ENCODE peak calls at places on chromosomes 5 and 9, in four cellular contexts. One of them, this sample, is unnamed.
A peak's percentile ranks its signal among the peaks of the same experiment; 100 is the strongest.

GRCh38 chr5:177553671-177554429 is 513 bp downstream of the FAM193B start:
- DNase-seq in GM23338: peak; percentile 42
- DNase-seq in neural progenitor cell: peak; percentile 49
- DNase-seq in PC-3: no peak
- DNase-seq in this sample: peak; percentile 47

GRCh38 chr5:139788294-139788875 is 7.2 kb upstream of the PSD2 start:
- DNase-seq in GM23338: peak; percentile 62
- DNase-seq in neural progenitor cell: peak; percentile 61
- DNase-seq in PC-3: no peak
- DNase-seq in this sample: no peak

GRCh38 chr5:142644640-142645361 is 41.1 kb downstream of the FGF1 start:
- DNase-seq in GM23338: no peak
- DNase-seq in neural progenitor cell: no peak
- DNase-seq in PC-3: peak; percentile 97
- DNase-seq in this sample: peak; percentile 80

GRCh38 chr5:60630836-60631235 is 69.1 kb downstream of the DEPDC1B start:
- DNase-seq in GM23338: no peak
- DNase-seq in neural progenitor cell: no peak
- DNase-seq in PC-3: no peak
- DNase-seq in this sample: no peak

GRCh38 chr5:94422819-94423218 is 195.6 kb downstream of the KIAA0825 start:
- DNase-seq in GM23338: peak; percentile 14
- DNase-seq in neural progenitor cell: peak; percentile 30
- DNase-seq in PC-3: peak; percentile 64
- DNase-seq in this sample: peak; percentile 16

GRCh38 chr9:130199605-130200004 is 27.4 kb downstream of the NCS1 start:
- DNase-seq in GM23338: no peak
- DNase-seq in neural progenitor cell: no peak
- DNase-seq in PC-3: no peak
- DNase-seq in this sample: no peak

GRCh38 chr5:144972317-144972716 is 801.6 kb downstream of the KCTD16 start:
- DNase-seq in GM23338: no peak
- DNase-seq in neural progenitor cell: no peak
- DNase-seq in PC-3: no peak
- DNase-seq in this sample: no peak

GRCh38 chr9:131349881-131350563 is 43.9 kb upstream of the PRRC2B start:
- DNase-seq in GM23338: peak; percentile 96
- DNase-seq in neural progenitor cell: peak; percentile 88
- DNase-seq in PC-3: peak; percentile 74
- DNase-seq in this sample: peak; percentile 58

GRCh38 chr5:1479581-1480188 is 34.4 kb upstream of the SLC6A3 start:
- DNase-seq in GM23338: peak; percentile 65
- DNase-seq in neural progenitor cell: peak; percentile 64
- DNase-seq in PC-3: peak; percentile 35
- DNase-seq in this sample: no peak

GRCh38 chr5:106493910-106494309 is 1176.8 kb downstream of the EFNA5 start:
- DNase-seq in GM23338: no peak
- DNase-seq in neural progenitor cell: no peak
- DNase-seq in PC-3: no peak
- DNase-seq in this sample: no peak

GRCh38 chr9:136546697-136547481 is 1.0 kb upstream of the NOTCH1 start:
- DNase-seq in GM23338: peak; percentile 61
- DNase-seq in neural progenitor cell: peak; percentile 64
- DNase-seq in PC-3: peak; percentile 50
- DNase-seq in this sample: peak; percentile 67

GRCh38 chr9:70119786-70120185 is 76.1 kb downstream of the MAMDC2 start:
- DNase-seq in GM23338: no peak
- DNase-seq in neural progenitor cell: no peak
- DNase-seq in PC-3: no peak
- DNase-seq in this sample: no peak

GRCh38 chr5:169610606-169611005 is 26.5 kb upstream of the DOCK2 start:
- DNase-seq in GM23338: no peak
- DNase-seq in neural progenitor cell: no peak
- DNase-seq in PC-3: peak; percentile 68
- DNase-seq in this sample: no peak

GRCh38 chr5:154157483-154158378 is 32.8 kb upstream of the GALNT10 start:
- DNase-seq in GM23338: peak; percentile 76
- DNase-seq in neural progenitor cell: peak; percentile 44
- DNase-seq in PC-3: no peak
- DNase-seq in this sample: no peak

GRCh38 chr9:113317777-113318176 is 14.6 kb upstream of the RNF183 start:
- DNase-seq in GM23338: no peak
- DNase-seq in neural progenitor cell: no peak
- DNase-seq in PC-3: no peak
- DNase-seq in this sample: no peak

GRCh38 chr5:65390208-65390607 is 91.5 kb downstream of the ADAMTS6 start:
- DNase-seq in GM23338: no peak
- DNase-seq in neural progenitor cell: no peak
- DNase-seq in PC-3: no peak
- DNase-seq in this sample: no peak

GRCh38 chr5:65391591-65391990 is 90.1 kb downstream of the ADAMTS6 start:
- DNase-seq in GM23338: no peak
- DNase-seq in neural progenitor cell: no peak
- DNase-seq in PC-3: no peak
- DNase-seq in this sample: no peak

GRCh38 chr5:65394078-65394477 is 87.6 kb downstream of the ADAMTS6 start:
- DNase-seq in GM23338: no peak
- DNase-seq in neural progenitor cell: peak; percentile 18
- DNase-seq in PC-3: no peak
- DNase-seq in this sample: no peak

GRCh38 chr5:65395526-65396155 is 86.1 kb downstream of the ADAMTS6 start:
- DNase-seq in GM23338: no peak
- DNase-seq in neural progenitor cell: no peak
- DNase-seq in PC-3: no peak
- DNase-seq in this sample: no peak
- H3F3A ChIP-seq in GM23338: no peaks in the 10 kb centered on the region
- H3F3A ChIP-seq in neural progenitor cell: no peaks in the 10 kb centered on the region
- H3F3A ChIP-seq in PC-3: no peaks in the 10 kb centered on the region
- H3F3A ChIP-seq in this sample: no peaks in the 10 kb centered on the region

GRCh38 chr5:150400020-150400326 is 12.7 kb downstream of the CD74 start:
- DNase-seq in GM23338: no peak
- DNase-seq in neural progenitor cell: no peak
- DNase-seq in PC-3: no peak
- DNase-seq in this sample: no peak
- H3F3A ChIP-seq in GM23338: peaks cover 7% of the 10 kb centered on the region
- H3F3A ChIP-seq in neural progenitor cell: no peaks in the 10 kb centered on the region
- H3F3A ChIP-seq in PC-3: no peaks in the 10 kb centered on the region
- H3F3A ChIP-seq in this sample: peaks cover 5% of the 10 kb centered on the region

DNA sequence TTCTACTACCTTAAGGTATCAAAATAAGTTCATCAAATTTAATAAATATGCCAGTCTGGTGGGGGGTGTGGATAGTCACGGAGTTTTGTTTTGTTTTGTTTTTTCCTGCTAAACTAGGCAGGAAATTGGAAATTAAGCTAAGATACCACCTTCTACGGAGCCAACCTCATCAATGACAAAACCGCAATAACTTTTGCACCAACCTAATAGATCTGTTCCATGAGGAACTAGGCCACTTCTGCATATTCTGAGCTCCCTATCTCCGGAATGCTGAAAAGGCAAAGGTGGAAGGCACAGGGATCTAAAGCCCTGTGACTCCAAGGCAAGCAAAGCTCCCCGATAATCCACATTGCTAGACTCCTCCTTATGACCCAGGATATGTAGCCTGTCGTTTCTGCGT is 5.8 kb upstream of the OR1L4 start:
- DNase-seq in GM23338: no peak
- DNase-seq in neural progenitor cell: no peak
- DNase-seq in PC-3: no peak
- DNase-seq in this sample: no peak
- H3F3A ChIP-seq in GM23338: no peaks in the 10 kb centered on the region
- H3F3A ChIP-seq in neural progenitor cell: no peaks in the 10 kb centered on the region
- H3F3A ChIP-seq in PC-3: no peaks in the 10 kb centered on the region
- H3F3A ChIP-seq in this sample: no peaks in the 10 kb centered on the region

GRCh38 chr9:115118471-115119156 is 657 bp upstream of the TNC start:
- DNase-seq in GM23338: peak; percentile 75
- DNase-seq in neural progenitor cell: peak; percentile 96
- DNase-seq in PC-3: peak; percentile 96
- DNase-seq in this sample: peak; percentile 91
- H3F3A ChIP-seq in GM23338: no peaks in the 10 kb centered on the region
- H3F3A ChIP-seq in neural progenitor cell: peaks cover 26% of the 10 kb centered on the region
- H3F3A ChIP-seq in PC-3: no peaks in the 10 kb centered on the region
- H3F3A ChIP-seq in this sample: peaks cover 50% of the 10 kb centered on the region

DNA sequence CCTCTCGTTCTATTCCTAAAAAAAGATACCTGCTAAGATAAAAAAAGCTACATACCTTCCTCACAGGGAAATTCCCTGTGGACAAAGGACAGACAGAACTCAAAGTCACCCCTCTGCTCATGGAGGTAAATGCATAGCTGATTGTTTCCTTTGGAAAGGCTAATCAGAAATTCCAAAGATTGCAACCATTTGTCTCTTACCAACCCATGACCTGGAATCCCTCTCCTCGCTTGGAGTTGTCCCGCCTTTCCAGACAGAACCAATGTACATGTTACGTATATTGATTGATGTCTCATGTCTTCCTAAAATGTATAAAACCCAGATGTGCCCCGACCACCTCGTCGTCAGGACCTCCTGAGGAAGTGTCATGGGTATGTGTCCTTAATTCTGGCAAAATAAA is 49.2 kb upstream of the LIFR start:
- DNase-seq in GM23338: no peak
- DNase-seq in neural progenitor cell: no peak
- DNase-seq in PC-3: no peak
- DNase-seq in this sample: no peak
- H3F3A ChIP-seq in GM23338: no peaks in the 10 kb centered on the region
- H3F3A ChIP-seq in neural progenitor cell: no peaks in the 10 kb centered on the region
- H3F3A ChIP-seq in PC-3: no peaks in the 10 kb centered on the region
- H3F3A ChIP-seq in this sample: peaks cover 26% of the 10 kb centered on the region

GRCh38 chr5:126452477-126452876 is 29.3 kb downstream of the GRAMD2B start:
- DNase-seq in GM23338: no peak
- DNase-seq in neural progenitor cell: no peak
- DNase-seq in PC-3: no peak
- DNase-seq in this sample: no peak
- H3F3A ChIP-seq in GM23338: no peaks in the 10 kb centered on the region
- H3F3A ChIP-seq in neural progenitor cell: no peaks in the 10 kb centered on the region
- H3F3A ChIP-seq in PC-3: no peaks in the 10 kb centered on the region
- H3F3A ChIP-seq in this sample: no peaks in the 10 kb centered on the region

GRCh38 chr5:151738125-151738848 is 20.1 kb downstream of the ATOX1 start:
- DNase-seq in GM23338: no peak
- DNase-seq in neural progenitor cell: no peak
- DNase-seq in PC-3: no peak
- DNase-seq in this sample: no peak
- H3F3A ChIP-seq in GM23338: no peaks in the 10 kb centered on the region
- H3F3A ChIP-seq in neural progenitor cell: peaks cover 2% of the 10 kb centered on the region
- H3F3A ChIP-seq in PC-3: no peaks in the 10 kb centered on the region
- H3F3A ChIP-seq in this sample: peaks cover 21% of the 10 kb centered on the region